ENCODE peak calls at places on chromosomes 5 and 9, in seven cellular contexts. U is colonic mucosa, N is cardiac muscle cell, C is tibial nerve, J is adrenal gland, H is A549, Q is AG04450. A is an unnamed sample. For H3K9me3, the result is how much of the 10 kb centered on the place peaks cover.

GRCh38 chr5:66307647-66308257 is 163.7 kb downstream of the SREK1 start:
- DNase-seq in Q (peak), C (peak), J (no peak), H (peak), U (no peak), N (peak), A (no peak)

GRCh38 chr5:9245071-9245470 is 300.8 kb downstream of the SEMA5A start:
- DNase-seq in H (no peak), J (no peak), Q (no peak), N (peak), U (no peak), C (no peak), A (no peak)

GRCh38 chr5:19862711-19863110 is 125.3 kb downstream of the CDH18 start:
- DNase-seq in C (no peak), J (no peak), U (no peak), Q (no peak), N (no peak), H (no peak), A (no peak)

GRCh38 chr5:172868924-172869565 is 35.0 kb downstream of the ERGIC1 start:
- DNase-seq in N (peak), U (no peak), Q (no peak), J (peak), H (peak), C (peak), A (no peak)

GRCh38 chr9:98538626-98539031 is 170.1 kb downstream of the GABBR2 start:
- DNase-seq in Q (no peak), C (no peak), H (no peak), U (no peak), N (peak), J (no peak), A (no peak)

GRCh38 chr9:134730761-134731496 is 89.3 kb downstream of the COL5A1 start:
- DNase-seq in U (no peak), Q (no peak), N (no peak), H (no peak), J (no peak), C (no peak), A (no peak)

GRCh38 chr5:107868994-107869393 is 198.3 kb upstream of the EFNA5 start:
- DNase-seq in H (no peak), N (no peak), C (no peak), Q (no peak), U (no peak), J (no peak), A (no peak)

GRCh38 chr5:169290895-169291294 is 10.0 kb downstream of the SLIT3 start:
- DNase-seq in C (no peak), J (no peak), Q (no peak), N (peak), U (no peak), H (no peak), A (no peak)

GRCh38 chr9:125141751-125142150 is 1.6 kb downstream of the SCAI start:
- DNase-seq in C (no peak), H (no peak), Q (no peak), J (no peak), N (no peak), U (no peak), A (no peak)

GRCh38 chr5:38709678-38710306 is 136.0 kb upstream of the OSMR start:
- DNase-seq in U (no peak), C (no peak), N (peak), Q (no peak), J (no peak), H (no peak), A (no peak)

GRCh38 chr5:32531885-32532520 is 53.4 kb upstream of the SUB1 start:
- DNase-seq in N (peak), C (no peak), U (no peak), Q (no peak), J (no peak), H (peak), A (peak)

GRCh38 chr5:123610665-123611406 is 98.9 kb downstream of the CSNK1G3 start:
- DNase-seq in U (peak), J (peak), Q (peak), N (peak), H (peak), C (peak), A (no peak)

GRCh38 chr5:113190347-113190746 is 213.7 kb downstream of the DCP2 start:
- DNase-seq in N (peak), C (no peak), J (no peak), H (no peak), Q (no peak), U (no peak), A (no peak)

GRCh38 chr5:72281764-72282499 is 38.1 kb downstream of the MRPS27 start:
- DNase-seq in N (peak), Q (peak), J (no peak), U (no peak), C (no peak), H (no peak), A (no peak)

GRCh38 chr5:167999182-167999581 is 292.3 kb upstream of the WWC1 start:
- DNase-seq in N (peak), Q (no peak), U (no peak), C (no peak), H (no peak), J (no peak), A (no peak)

GRCh38 chr9:70406446-70406862 is 8.0 kb downstream of the KLF9 start:
- DNase-seq in U (no peak), Q (no peak), N (peak), H (no peak), J (no peak), C (no peak), A (peak)

GRCh38 chr5:81544351-81545001 is 150.5 kb upstream of the ACOT12 start:
- DNase-seq in J (no peak), H (no peak), Q (no peak), U (peak), C (no peak), N (peak), A (no peak)

GRCh38 chr9:88198346-88198807 is 60.1 kb upstream of the SPATA31C2 start:
- DNase-seq in Q (peak), N (peak), H (peak), U (peak), C (peak), J (peak), A (no peak)

GRCh38 chr9:130606887-130607582 is 27.7 kb downstream of the FUBP3 start:
- DNase-seq in U (no peak), Q (no peak), N (peak), H (no peak), J (peak), C (no peak), A (no peak)

GRCh38 chr5:60010328-60010727 is 116.8 kb upstream of the PDE4D start:
- DNase-seq in U (no peak), N (no peak), J (no peak), Q (no peak), H (no peak), C (no peak), A (no peak)
- H3K27ac ChIP-seq in U (no peak), N (no peak), J (no peak), Q (no peak), H (no peak), C (no peak), A (no peak)

DNA sequence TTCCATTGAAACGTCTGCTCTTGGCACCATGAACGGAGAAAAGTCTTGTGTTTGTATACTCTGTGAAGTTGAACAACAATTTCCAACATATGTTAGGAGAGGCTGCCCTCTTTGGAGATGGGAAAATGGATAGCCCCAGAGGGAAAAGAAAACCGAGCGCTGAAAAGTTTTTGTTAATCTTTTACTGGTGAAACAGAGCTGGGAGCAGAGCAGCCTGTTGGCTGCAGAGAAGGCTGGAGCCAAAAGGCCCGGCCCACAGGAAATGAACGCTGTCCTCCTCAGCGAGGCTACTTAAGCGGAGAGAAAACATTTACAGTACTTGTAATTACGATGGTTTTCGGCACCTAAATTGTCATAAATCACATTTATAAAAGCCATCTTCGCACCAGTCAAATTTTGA is 129.8 kb upstream of the CNTLN start:
- DNase-seq in H (no peak), C (no peak), N (peak), J (peak), U (peak), Q (peak), A (no peak)
- H3K4me3 ChIP-seq in H (no peak), C (no peak), N (no peak), J (no peak), U (no peak), Q (peak), A (no peak)

DNA sequence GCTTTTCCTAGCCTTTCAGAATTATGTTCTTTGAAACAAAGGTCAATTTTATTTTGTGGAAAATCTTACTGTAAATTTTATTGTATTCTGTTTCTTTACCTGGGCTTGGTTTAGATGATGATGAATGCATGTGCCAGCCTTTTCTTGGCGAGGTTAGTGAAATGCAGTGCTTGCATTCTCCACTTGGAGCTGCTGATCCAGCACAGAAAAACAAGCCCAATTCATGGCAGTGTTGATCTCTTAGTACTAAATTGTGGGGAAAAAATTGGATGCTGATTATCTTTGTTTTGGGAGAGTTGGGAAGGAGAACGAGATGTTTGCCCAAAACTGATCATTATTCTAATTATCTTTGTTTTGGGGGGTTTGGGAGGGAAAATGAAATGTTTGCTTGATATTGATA is 3.7 kb downstream of the HABP4 start:
- DNase-seq in Q (no peak), C (peak), U (no peak), N (peak), H (peak), J (peak), A (no peak)
- H3K9me3 ChIP-seq in Q (under half), C (under half), U (under half), N (under half), H (under half), J (under half), A (under half)

GRCh38 chr5:148970228-148970627 is 92.6 kb downstream of the SH3TC2 start:
- DNase-seq in C (no peak), J (no peak), Q (no peak), H (no peak), N (no peak), U (peak), A (no peak)
- H3K27ac ChIP-seq in C (no peak), J (no peak), Q (no peak), H (no peak), N (no peak), U (no peak), A (no peak)

GRCh38 chr5:1952021-1952420 is 69.3 kb upstream of the IRX4 start:
- DNase-seq in C (no peak), Q (no peak), N (no peak), J (no peak), U (no peak), H (no peak), A (no peak)
- H3K4me3 ChIP-seq in C (no peak), Q (no peak), N (no peak), J (no peak), U (no peak), H (no peak), A (no peak)

GRCh38 chr5:13643196-13643595 is 301.3 kb downstream of the DNAH5 start:
- DNase-seq in H (no peak), C (no peak), N (no peak), Q (no peak), U (no peak), J (no peak), A (no peak)

GRCh38 chr5:13643734-13644133 is 300.8 kb downstream of the DNAH5 start:
- DNase-seq in J (no peak), C (no peak), Q (no peak), H (no peak), N (no peak), U (no peak), A (no peak)

DNA sequence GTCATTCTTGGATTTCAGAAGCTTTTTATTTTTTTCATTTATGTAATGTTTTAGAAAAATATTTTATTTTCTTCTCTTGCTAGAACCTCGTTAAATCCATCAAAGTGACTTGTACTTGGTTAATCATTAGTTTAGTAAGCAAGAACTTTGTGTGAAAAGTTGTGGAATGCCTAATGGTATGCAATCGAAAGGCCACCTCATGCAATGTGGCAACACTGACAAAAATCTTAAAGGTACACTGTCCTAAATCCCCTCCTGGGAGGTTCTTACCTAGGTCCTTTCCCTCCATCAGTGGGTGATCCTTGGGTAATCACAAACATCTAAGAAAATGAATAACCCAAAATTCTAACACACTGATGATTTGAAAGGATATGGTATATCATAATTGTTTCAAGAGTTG is 304.2 kb downstream of the DNAH5 start:
- DNase-seq in Q (no peak), N (no peak), U (no peak), J (no peak), C (no peak), H (peak), A (no peak)
- H3K9me3 ChIP-seq in Q (under half), N (under half), U (under half), J (under half), C (under half), H (under half), A (under half)

GRCh38 chr9:13787234-13787833 is 507.8 kb upstream of the MPDZ start:
- DNase-seq in H (no peak), Q (no peak), C (peak), J (peak), U (no peak), N (peak), A (no peak)
- H3K27ac ChIP-seq in H (no peak), Q (no peak), C (peak), J (no peak), U (no peak), N (peak), A (no peak)

DNA sequence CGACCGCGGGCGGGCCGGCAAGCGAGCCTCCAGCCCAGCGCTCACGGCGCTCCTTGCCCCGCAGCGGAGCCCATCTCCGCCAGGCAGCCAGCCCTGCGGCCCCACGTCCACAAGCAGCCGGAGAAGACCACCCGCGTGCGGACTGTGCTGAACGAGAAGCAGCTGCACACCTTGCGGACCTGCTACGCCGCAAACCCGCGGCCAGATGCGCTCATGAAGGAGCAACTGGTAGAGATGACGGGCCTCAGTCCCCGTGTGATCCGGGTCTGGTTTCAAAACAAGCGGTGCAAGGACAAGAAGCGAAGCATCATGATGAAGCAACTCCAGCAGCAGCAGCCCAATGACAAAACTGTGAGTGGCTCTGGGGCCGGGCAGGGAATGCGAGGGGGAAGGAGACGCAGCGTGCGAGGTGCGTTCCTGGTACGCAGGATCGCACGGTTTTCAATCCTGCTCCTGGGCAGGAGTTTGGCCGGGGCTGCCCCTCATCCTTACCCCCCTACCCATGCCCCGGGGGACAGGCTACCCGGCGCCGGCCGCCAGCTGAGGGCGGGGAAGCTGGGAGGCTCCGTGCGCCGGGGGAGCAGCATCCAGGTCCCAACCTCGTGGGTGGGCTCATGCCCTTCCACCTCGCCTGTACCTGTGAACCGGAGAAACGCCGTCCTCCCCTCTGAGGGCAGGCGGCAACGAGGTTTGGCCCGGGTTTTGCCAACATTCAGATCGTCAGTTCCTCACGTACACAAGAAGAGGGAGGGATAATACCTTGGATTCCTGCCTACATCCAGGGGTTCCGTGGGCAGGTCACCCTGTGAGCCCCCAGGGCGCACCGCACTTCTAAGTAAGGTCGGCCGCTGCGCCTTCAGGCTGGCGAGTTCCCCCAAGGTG is 6.6 kb downstream of the ISL1 start:
- DNase-seq in N (no peak), J (no peak), H (no peak), U (no peak), Q (no peak), C (no peak), A (no peak)
- H3K4me3 ChIP-seq in N (peak), J (no peak), H (no peak), U (no peak), Q (no peak), C (peak), A (no peak)